ENCODE peak calls at places on chromosomes 16 and 17, in six cellular contexts. One of them, this sample, is unnamed.

GRCh38 chr16:19168173-19169080 is at the start of gene SYT17:
- DNase-seq in A673: no peak
- DNase-seq in AG09309: no peak
- DNase-seq in NCI-H2107: peak; percentile 42
- DNase-seq in MV-4-11: no peak
- DNase-seq in bronchial epithelial cell: no peak
- DNase-seq in this sample: no peak

GRCh38 chr17:81701288-81702071 is 1.7 kb upstream of the MRPL12 start:
- DNase-seq in A673: no peak
- DNase-seq in AG09309: no peak
- DNase-seq in NCI-H2107: no peak
- DNase-seq in MV-4-11: peak; percentile 37
- DNase-seq in bronchial epithelial cell: no peak
- DNase-seq in this sample: no peak

GRCh38 chr17:51422634-51423033 is 162.3 kb downstream of the UTP18 start:
- DNase-seq in A673: no peak
- DNase-seq in AG09309: no peak
- DNase-seq in NCI-H2107: no peak
- DNase-seq in MV-4-11: no peak
- DNase-seq in bronchial epithelial cell: peak; percentile 34
- DNase-seq in this sample: no peak

GRCh38 chr17:48542956-48543853 is 1.7 kb downstream of the HOXB2 start:
- DNase-seq in A673: peak; percentile 67
- DNase-seq in AG09309: no peak
- DNase-seq in NCI-H2107: no peak
- DNase-seq in MV-4-11: no peak
- DNase-seq in bronchial epithelial cell: peak; percentile 1
- DNase-seq in this sample: peak; percentile 50

GRCh38 chr17:75888484-75888883 is 8.3 kb downstream of the TRIM65 start:
- DNase-seq in A673: no peak
- DNase-seq in AG09309: no peak
- DNase-seq in NCI-H2107: no peak
- DNase-seq in MV-4-11: no peak
- DNase-seq in bronchial epithelial cell: no peak
- DNase-seq in this sample: no peak

GRCh38 chr17:2083613-2084128 is 28.8 kb downstream of the HIC1 start:
- DNase-seq in A673: no peak
- DNase-seq in AG09309: no peak
- DNase-seq in NCI-H2107: no peak
- DNase-seq in MV-4-11: peak; percentile 99
- DNase-seq in bronchial epithelial cell: no peak
- DNase-seq in this sample: no peak

GRCh38 chr16:87686697-87687570 is 78.9 kb downstream of the KLHDC4 start:
- DNase-seq in A673: no peak
- DNase-seq in AG09309: no peak
- DNase-seq in NCI-H2107: no peak
- DNase-seq in MV-4-11: no peak
- DNase-seq in bronchial epithelial cell: no peak
- DNase-seq in this sample: no peak

GRCh38 chr16:58385218-58385773 is 7.0 kb upstream of the GINS3 start:
- DNase-seq in A673: no peak
- DNase-seq in AG09309: no peak
- DNase-seq in NCI-H2107: no peak
- DNase-seq in MV-4-11: no peak
- DNase-seq in bronchial epithelial cell: no peak
- DNase-seq in this sample: no peak

GRCh38 chr17:68601565-68602266 is 549 bp upstream of the FAM20A start:
- DNase-seq in A673: no peak
- DNase-seq in AG09309: no peak
- DNase-seq in NCI-H2107: no peak
- DNase-seq in MV-4-11: peak; percentile 52
- DNase-seq in bronchial epithelial cell: no peak
- DNase-seq in this sample: no peak

GRCh38 chr17:81929253-81930141 is 2.0 kb upstream of the MAFG start:
- DNase-seq in A673: no peak
- DNase-seq in AG09309: no peak
- DNase-seq in NCI-H2107: no peak
- DNase-seq in MV-4-11: no peak
- DNase-seq in bronchial epithelial cell: no peak
- DNase-seq in this sample: no peak

GRCh38 chr16:64089697-64090096 is 1032.2 kb downstream of the CDH11 start:
- DNase-seq in A673: peak; percentile 59
- DNase-seq in AG09309: no peak
- DNase-seq in NCI-H2107: no peak
- DNase-seq in MV-4-11: no peak
- DNase-seq in bronchial epithelial cell: peak; percentile 41
- DNase-seq in this sample: no peak

GRCh38 chr17:28684963-28685362 is 23.0 kb downstream of the SUPT6H start:
- DNase-seq in A673: peak; percentile 76
- DNase-seq in AG09309: no peak
- DNase-seq in NCI-H2107: no peak
- DNase-seq in MV-4-11: no peak
- DNase-seq in bronchial epithelial cell: no peak
- DNase-seq in this sample: no peak

GRCh38 chr16:71205482-71206131 is 24.9 kb downstream of the HYDIN start:
- DNase-seq in A673: no peak
- DNase-seq in AG09309: no peak
- DNase-seq in NCI-H2107: no peak
- DNase-seq in MV-4-11: no peak
- DNase-seq in bronchial epithelial cell: no peak
- DNase-seq in this sample: no peak

GRCh38 chr16:66065869-66066403 is 300.6 kb upstream of the CDH5 start:
- DNase-seq in A673: no peak
- DNase-seq in AG09309: no peak
- DNase-seq in NCI-H2107: no peak
- DNase-seq in MV-4-11: no peak
- DNase-seq in bronchial epithelial cell: no peak
- DNase-seq in this sample: no peak

GRCh38 chr16:88558457-88559442 is 11.5 kb upstream of the ZC3H18 start:
- DNase-seq in A673: peak; percentile 78
- DNase-seq in AG09309: no peak
- DNase-seq in NCI-H2107: no peak
- DNase-seq in MV-4-11: peak; percentile 51
- DNase-seq in bronchial epithelial cell: peak; percentile 15
- DNase-seq in this sample: no peak

GRCh38 chr17:21283482-21284318 is 811 bp upstream of the MAP2K3 start:
- DNase-seq in A673: no peak
- DNase-seq in AG09309: no peak
- DNase-seq in NCI-H2107: no peak
- DNase-seq in MV-4-11: no peak
- DNase-seq in bronchial epithelial cell: peak; percentile 30
- DNase-seq in this sample: no peak

GRCh38 chr16:17483266-17483864 is 12.6 kb upstream of the XYLT1 start:
- DNase-seq in A673: no peak
- DNase-seq in AG09309: no peak
- DNase-seq in NCI-H2107: no peak
- DNase-seq in MV-4-11: no peak
- DNase-seq in bronchial epithelial cell: no peak
- DNase-seq in this sample: no peak

GRCh38 chr17:78475211-78475610 is 96.8 kb downstream of the PGS1 start:
- DNase-seq in A673: no peak
- DNase-seq in AG09309: no peak
- DNase-seq in NCI-H2107: no peak
- DNase-seq in MV-4-11: no peak
- DNase-seq in bronchial epithelial cell: no peak
- DNase-seq in this sample: no peak

GRCh38 chr17:28357061-28357900 is at the start of gene POLDIP2:
- DNase-seq in A673: peak; percentile 97
- DNase-seq in AG09309: peak; percentile 65
- DNase-seq in NCI-H2107: peak; percentile 87
- DNase-seq in MV-4-11: peak; percentile 90
- DNase-seq in bronchial epithelial cell: peak; percentile 82
- DNase-seq in this sample: peak; percentile 93

GRCh38 chr16:66930189-66930588 is 4.0 kb downstream of the CIAO2B start:
- DNase-seq in A673: no peak
- DNase-seq in AG09309: no peak
- DNase-seq in NCI-H2107: no peak
- DNase-seq in MV-4-11: peak; percentile 35
- DNase-seq in bronchial epithelial cell: peak; percentile 85
- DNase-seq in this sample: no peak

GRCh38 chr17:7147772-7148171 is 31.4 kb downstream of the ASGR1 start:
- DNase-seq in A673: no peak
- DNase-seq in AG09309: no peak
- DNase-seq in NCI-H2107: no peak
- DNase-seq in MV-4-11: no peak
- DNase-seq in bronchial epithelial cell: peak; percentile 56
- DNase-seq in this sample: no peak

GRCh38 chr17:63436523-63437110 is 9.5 kb downstream of the CYB561 start:
- DNase-seq in A673: no peak
- DNase-seq in AG09309: no peak
- DNase-seq in NCI-H2107: no peak
- DNase-seq in MV-4-11: no peak
- DNase-seq in bronchial epithelial cell: no peak
- DNase-seq in this sample: no peak

GRCh38 chr17:12021604-12022003 is 927 bp downstream of the MAP2K4 start:
- DNase-seq in A673: no peak
- DNase-seq in AG09309: no peak
- DNase-seq in NCI-H2107: no peak
- DNase-seq in MV-4-11: no peak
- DNase-seq in bronchial epithelial cell: no peak
- DNase-seq in this sample: no peak

This sample was measured in CD4-positive, alpha-beta T cell.